ENCODE peak calls at places on chromosomes 5 and 9, in five cellular contexts. I is activated CD8-positive, alpha-beta T cell treated with anti-CD3 and anti-CD28 coated beads for 36 hours; R is stomach; L is psoas muscle; U is cardiac muscle cell. O is an unnamed sample.

GRCh38 chr9:72684615-72685014 is 163.2 kb downstream of the TMC1 start:
- DNase-seq in R (no peak), I (no peak), L (no peak), U (no peak), O (no peak)

GRCh38 chr9:99515087-99515486 is 293.0 kb downstream of the SEC61B start:
- DNase-seq in I (no peak), L (no peak), R (no peak), U (no peak), O (no peak)

GRCh38 chr5:95808686-95809413 is 13.7 kb downstream of the GLRX start:
- DNase-seq in R (peak), U (peak), L (peak), I (peak), O (peak)

GRCh38 chr9:90891656-90892055 is 90.0 kb downstream of the SYK start:
- DNase-seq in L (no peak), U (no peak), I (no peak), R (no peak), O (peak)

GRCh38 chr9:79210541-79211243 is 361.1 kb upstream of the TLE4 start:
- DNase-seq in R (no peak), L (no peak), I (no peak), U (no peak), O (no peak)

GRCh38 chr9:12463641-12464040 is 229.5 kb upstream of the TYRP1 start:
- DNase-seq in I (no peak), R (no peak), L (no peak), U (no peak), O (no peak)

GRCh38 chr9:35771524-35771923 is 17.4 kb upstream of the MSMP start:
- DNase-seq in I (no peak), U (peak), R (peak), L (no peak), O (no peak)

GRCh38 chr5:5700549-5700948 is 278.1 kb downstream of the ICE1 start:
- DNase-seq in L (no peak), R (no peak), U (peak), I (no peak), O (no peak)

GRCh38 chr9:21326526-21327139 is 8.6 kb downstream of the KLHL9 start:
- DNase-seq in U (peak), I (no peak), L (no peak), R (no peak), O (no peak)

GRCh38 chr5:115351356-115352195 is 55.1 kb upstream of the CCDC112 start:
- DNase-seq in I (no peak), R (no peak), U (peak), L (no peak), O (no peak)

GRCh38 chr5:17810734-17811133 is 176.5 kb downstream of the TAF11L14 start:
- DNase-seq in L (no peak), R (no peak), U (no peak), I (no peak), O (no peak)

GRCh38 chr9:134884492-134884891 is 3.9 kb downstream of the FCN2 start:
- DNase-seq in L (no peak), I (no peak), R (no peak), U (no peak), O (peak)

GRCh38 chr5:176658007-176658599 is 10.8 kb downstream of the TSPAN17 start:
- DNase-seq in I (peak), L (peak), R (peak), U (peak), O (no peak)

GRCh38 chr5:141753971-141754713 is 72.1 kb upstream of the ARAP3 start:
- DNase-seq in R (peak), L (no peak), U (peak), I (peak), O (no peak)

GRCh38 chr5:170519500-170519899 is 15.7 kb downstream of the KCNIP1 start:
- DNase-seq in R (no peak), U (no peak), L (no peak), I (no peak), O (no peak)

GRCh38 chr5:143094087-143094511 is 309.4 kb downstream of the NR3C1 start:
- DNase-seq in I (peak), R (no peak), U (peak), L (no peak), O (no peak)

GRCh38 chr9:14030350-14030823 is 283.6 kb downstream of the NFIB start:
- DNase-seq in U (peak), L (no peak), I (no peak), R (no peak), O (no peak)

GRCh38 chr5:128174951-128175350 is 91.4 kb downstream of the SLC12A2 start:
- DNase-seq in R (no peak), L (no peak), I (no peak), U (peak), O (no peak)

GRCh38 chr9:13002740-13003139 is 227.9 kb downstream of the LURAP1L start:
- DNase-seq in R (no peak), U (no peak), I (no peak), L (no peak), O (no peak)

GRCh38 chr9:36906492-36906891 is 127.6 kb downstream of the PAX5 start:
- DNase-seq in L (no peak), U (no peak), I (no peak), R (no peak), O (no peak)

GRCh38 chr9:755454-756381 is 85.8 kb upstream of the DMRT1 start:
- DNase-seq in R (no peak), U (peak), I (peak), L (no peak), O (no peak)

GRCh38 chr5:155700333-155700732 is 626.6 kb upstream of the SGCD start:
- DNase-seq in L (no peak), I (peak), U (no peak), R (no peak), O (no peak)

GRCh38 chr5:55175781-55176175 is 2.8 kb upstream of the CDC20B start:
- DNase-seq in R (no peak), U (no peak), I (no peak), L (no peak), O (no peak)

GRCh38 chr9:32142074-32142473 is 242.4 kb upstream of the ACO1 start:
- DNase-seq in U (no peak), I (no peak), L (no peak), R (no peak), O (no peak)

DNA sequence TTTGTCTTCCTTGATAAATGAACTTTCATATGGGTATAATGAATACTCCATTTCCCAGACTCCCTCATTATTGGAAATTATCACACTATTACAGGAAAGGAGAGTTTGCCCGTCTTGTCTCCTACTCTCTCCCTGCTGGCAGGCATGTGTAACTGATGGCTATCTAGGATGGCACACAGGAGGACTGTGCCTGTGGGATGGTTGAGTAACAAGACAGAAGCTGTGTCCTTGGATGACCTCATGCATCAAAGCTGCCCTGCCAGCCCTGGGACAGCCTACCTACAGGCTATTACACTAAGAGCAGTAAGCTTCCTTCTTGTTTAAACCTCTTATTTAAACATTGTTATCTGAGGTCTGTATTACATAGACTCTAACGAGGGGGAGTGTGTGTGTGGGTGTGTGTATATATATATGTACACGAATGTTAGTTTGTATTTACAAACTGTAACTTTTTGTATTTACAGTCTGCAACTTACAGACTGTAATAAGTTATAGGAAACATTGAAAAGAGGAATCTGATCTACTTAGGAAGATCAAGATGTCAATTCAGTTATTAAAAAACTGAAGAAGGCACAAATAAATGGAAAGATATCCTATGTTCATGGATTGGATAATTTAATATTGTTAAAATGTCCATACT is 247.6 kb upstream of the ACO1 start:
- DNase-seq in R (no peak), U (no peak), L (no peak), I (no peak), O (no peak)
- TF ChIP-seq CTCF in R (no peak), U (no peak), L (no peak), I (no peak), O (no peak)

GRCh38 chr5:140261403-140262171 is 41.3 kb downstream of the PFDN1 start:
- DNase-seq in U (peak), L (peak), R (peak), I (no peak), O (no peak)
- TF ChIP-seq CTCF in U (peak), L (no peak), R (peak), I (no peak), O (no peak)

DNA sequence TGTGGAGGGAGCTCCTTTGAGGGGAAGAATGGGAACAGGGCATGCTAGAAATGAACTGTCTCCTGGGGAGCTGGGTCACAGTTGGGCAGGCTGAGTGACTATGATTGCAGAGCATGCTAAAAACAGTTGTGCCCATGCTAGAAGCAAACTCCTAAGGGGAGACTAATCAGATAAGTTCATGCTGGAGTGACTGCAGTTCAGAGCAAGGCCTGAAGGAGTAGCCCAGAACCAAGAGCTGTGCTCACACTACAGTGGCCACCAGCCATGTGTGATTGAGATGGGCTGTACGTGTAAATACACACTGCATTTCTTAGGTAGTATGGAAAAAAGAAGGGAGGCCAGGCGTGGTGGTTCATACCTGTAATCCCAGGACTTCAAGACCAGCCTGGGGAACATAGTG is 10.3 kb upstream of the AK1 start:
- DNase-seq in I (no peak), U (no peak), L (no peak), R (no peak), O (no peak)
- TF ChIP-seq CTCF in I (peak), U (no peak), L (no peak), R (no peak), O (peak)

GRCh38 chr9:87498816-87499454 is 1.3 kb downstream of the DAPK1 start:
- DNase-seq in I (peak), U (no peak), L (no peak), R (no peak), O (no peak)

GRCh38 chr9:87498046-87498815 is 564 bp downstream of the DAPK1 start:
- DNase-seq in I (no peak), U (peak), L (peak), R (peak), O (peak)

GRCh38 chr9:87499455-87500015 is 1.9 kb downstream of the DAPK1 start:
- DNase-seq in R (no peak), U (no peak), L (no peak), I (no peak), O (no peak)

GRCh38 chr9:87497080-87497603 is 525 bp upstream of the DAPK1 start:
- DNase-seq in I (no peak), R (no peak), L (no peak), U (no peak), O (no peak)

GRCh38 chr9:87497604-87498045 is at the start of gene DAPK1:
- DNase-seq in R (peak), L (peak), I (peak), U (peak), O (peak)
- TF ChIP-seq CTCF in R (no peak), L (no peak), I (no peak), U (no peak), O (peak)

DNA sequence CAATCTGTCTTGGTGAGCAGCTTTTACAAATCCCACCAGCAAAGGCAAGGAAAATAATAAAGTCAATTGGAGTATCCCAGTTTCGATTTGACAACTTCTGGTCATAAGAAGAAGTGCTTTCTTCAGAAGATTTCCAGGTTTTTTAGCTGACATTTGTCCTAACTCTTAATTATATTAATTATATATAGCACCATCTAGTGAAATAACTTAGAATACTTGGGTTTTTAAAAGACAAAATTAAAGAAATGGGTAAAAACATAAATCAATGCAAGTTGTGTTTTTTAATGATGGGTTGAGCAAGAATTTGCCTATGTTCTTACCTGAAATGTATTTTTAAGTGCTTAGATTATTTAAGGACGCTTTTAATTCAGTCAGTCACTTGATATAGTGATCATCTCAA is 421.8 kb downstream of the ACTL7B start:
- DNase-seq in U (no peak), R (no peak), L (no peak), I (no peak), O (no peak)
- TF ChIP-seq CTCF in U (no peak), R (no peak), L (peak), I (no peak), O (peak)

GRCh38 chr9:124890179-124890578 is 28.2 kb downstream of the ARPC5L start:
- DNase-seq in R (no peak), I (no peak), L (no peak), U (no peak), O (no peak)
- TF ChIP-seq CTCF in R (no peak), I (no peak), L (no peak), U (no peak), O (no peak)

DNA sequence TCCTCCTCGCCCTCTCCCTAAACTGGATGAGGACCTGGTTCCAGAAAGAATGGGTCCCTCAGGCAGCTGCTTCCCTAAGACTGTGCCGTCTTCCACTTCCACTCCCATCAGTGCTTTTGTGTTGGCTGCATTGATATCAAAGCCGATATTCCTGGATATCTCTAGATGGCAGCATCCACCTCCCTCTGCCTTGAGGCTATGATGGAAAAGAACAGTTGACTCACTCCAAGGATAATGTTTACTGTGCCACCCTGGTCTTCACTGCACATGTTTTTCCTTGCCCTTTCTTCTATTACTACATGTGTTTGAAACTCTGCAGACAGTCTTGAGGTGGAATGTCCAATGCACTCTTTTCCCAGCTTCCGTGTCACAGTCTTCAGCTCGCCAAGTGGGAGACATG is 211.6 kb downstream of the MAST4 start:
- DNase-seq in I (no peak), R (no peak), L (no peak), U (peak), O (no peak)
- TF ChIP-seq CTCF in I (no peak), R (no peak), L (peak), U (peak), O (peak)